ENCODE peak calls at places on chromosomes 5 and 9, in nine cellular contexts. G is amniotic stem cell, P is NCI-H524, U is esophagus muscularis mucosa, V is AG10803, H is NCI-H1048, S is MM.1S, A is AML-193, Z is body of pancreas. M is an unnamed sample.

GRCh38 chr5:63220244-63220643 is 641.6 kb downstream of the LRRC70 start:
- DNase-seq in G (no peak), P (no peak), U (no peak), V (no peak), H (no peak), S (no peak), A (no peak), Z (no peak), M (no peak)

GRCh38 chr5:567664-568060 is 43.4 kb upstream of the SLC9A3 start:
- DNase-seq in G (no peak), P (no peak), U (no peak), V (no peak), H (no peak), S (no peak), A (no peak), Z (no peak), M (no peak)

GRCh38 chr5:136446565-136446964 is 81.2 kb upstream of the TRPC7 start:
- DNase-seq in G (no peak), P (no peak), U (no peak), V (no peak), H (no peak), S (no peak), A (no peak), Z (no peak), M (no peak)

GRCh38 chr5:10902145-10902544 is 141.1 kb upstream of the DAP start:
- DNase-seq in G (peak), P (no peak), U (no peak), V (peak), H (no peak), S (no peak), A (no peak), Z (no peak), M (no peak)

GRCh38 chr5:148924817-148925216 is 98.4 kb downstream of the ADRB2 start:
- DNase-seq in G (no peak), P (no peak), U (no peak), V (no peak), H (no peak), S (no peak), A (no peak), Z (peak), M (no peak)

GRCh38 chr9:126623667-126624452 is 10.1 kb downstream of the LMX1B start:
- DNase-seq in G (no peak), P (no peak), U (no peak), V (no peak), H (no peak), S (no peak), A (no peak), Z (no peak), M (no peak)

GRCh38 chr5:43193171-43193951 is 1.3 kb downstream of the NIM1K start:
- DNase-seq in G (peak), P (peak), U (no peak), V (peak), H (no peak), S (no peak), A (peak), Z (no peak), M (peak)

GRCh38 chr9:82443312-82443711 is 454.7 kb downstream of the SPATA31D1 start:
- DNase-seq in G (no peak), P (no peak), U (no peak), V (no peak), H (no peak), S (no peak), A (no peak), Z (no peak), M (no peak)

GRCh38 chr5:78215972-78216371 is 78.5 kb downstream of the AP3B1 start:
- DNase-seq in G (no peak), P (no peak), U (no peak), V (no peak), H (no peak), S (no peak), A (no peak), Z (no peak), M (no peak)

GRCh38 chr5:102823441-102823874 is 68.4 kb downstream of the PAM start:
- DNase-seq in G (no peak), P (peak), U (no peak), V (peak), H (no peak), S (no peak), A (no peak), Z (no peak), M (no peak)

GRCh38 chr9:135275163-135275925 is 187.9 kb downstream of the OLFM1 start:
- DNase-seq in G (no peak), P (peak), U (no peak), V (no peak), H (no peak), S (no peak), A (no peak), Z (peak), M (no peak)

GRCh38 chr5:112475747-112476435 is 56.8 kb upstream of the EPB41L4A start:
- DNase-seq in G (no peak), P (peak), U (no peak), V (no peak), H (no peak), S (no peak), A (no peak), Z (no peak), M (no peak)

GRCh38 chr5:176188085-176188484 is 50.1 kb upstream of the SIMC1 start:
- DNase-seq in G (no peak), P (no peak), U (no peak), V (no peak), H (no peak), S (no peak), A (no peak), Z (no peak), M (no peak)

GRCh38 chr5:9468070-9468388 is 77.8 kb downstream of the SEMA5A start:
- DNase-seq in G (peak), P (no peak), U (peak), V (peak), H (no peak), S (no peak), A (no peak), Z (no peak), M (peak)

GRCh38 chr5:138157626-138158025 is 18.4 kb upstream of the NME5 start:
- DNase-seq in G (no peak), P (no peak), U (no peak), V (no peak), H (no peak), S (no peak), A (no peak), Z (no peak), M (no peak)

M was measured in T1000.